ENCODE peak calls at places on chromosomes 6 and 20, in five cellular contexts. One of them, this sample, is unnamed.

GRCh38 chr20:47696856-47697255 is 88.4 kb downstream of the SULF2 start:
- ATAC-seq in WTC11: no peak
- ATAC-seq in T-cell: no peak
- ATAC-seq in right cardiac atrium: no peak
- ATAC-seq in GM12878: no peak
- ATAC-seq in this sample: no peak

GRCh38 chr6:83891586-83891985 is 32.1 kb downstream of the CYB5R4 start:
- ATAC-seq in T-cell: no peak
- ATAC-seq in GM12878: no peak
- ATAC-seq in right cardiac atrium: no peak
- ATAC-seq in WTC11: no peak
- ATAC-seq in this sample: no peak

GRCh38 chr6:22333802-22334201 is 37.0 kb upstream of the PRL start:
- ATAC-seq in WTC11: no peak
- ATAC-seq in T-cell: no peak
- ATAC-seq in right cardiac atrium: no peak
- ATAC-seq in GM12878: no peak
- ATAC-seq in this sample: no peak

GRCh38 chr6:38110407-38111025 is 291.0 kb downstream of the ZFAND3 start:
- ATAC-seq in right cardiac atrium: peak
- ATAC-seq in WTC11: no peak
- ATAC-seq in GM12878: no peak
- ATAC-seq in T-cell: no peak
- ATAC-seq in this sample: no peak

GRCh38 chr6:20846602-20847028 is 312.4 kb downstream of the CDKAL1 start:
- ATAC-seq in T-cell: no peak
- ATAC-seq in GM12878: peak
- ATAC-seq in right cardiac atrium: no peak
- ATAC-seq in WTC11: no peak
- ATAC-seq in this sample: no peak

GRCh38 chr6:34044945-34045595 is 100.8 kb downstream of the GRM4 start:
- ATAC-seq in right cardiac atrium: no peak
- ATAC-seq in GM12878: peak
- ATAC-seq in T-cell: peak
- ATAC-seq in WTC11: no peak
- ATAC-seq in this sample: peak

GRCh38 chr6:30147096-30147495 is 11.2 kb downstream of the TRIM40 start:
- ATAC-seq in GM12878: peak
- ATAC-seq in right cardiac atrium: no peak
- ATAC-seq in WTC11: peak
- ATAC-seq in T-cell: no peak
- ATAC-seq in this sample: no peak

GRCh38 chr20:47735412-47736400 is 49.6 kb downstream of the SULF2 start:
- ATAC-seq in WTC11: no peak
- ATAC-seq in right cardiac atrium: peak
- ATAC-seq in T-cell: no peak
- ATAC-seq in GM12878: no peak
- ATAC-seq in this sample: peak

GRCh38 chr6:163943647-163944395 is 529.3 kb downstream of the QKI start:
- ATAC-seq in right cardiac atrium: peak
- ATAC-seq in WTC11: peak
- ATAC-seq in GM12878: no peak
- ATAC-seq in T-cell: no peak
- ATAC-seq in this sample: peak

GRCh38 chr6:155221086-155221485 is 42.7 kb upstream of the CLDN20 start:
- ATAC-seq in T-cell: no peak
- ATAC-seq in WTC11: no peak
- ATAC-seq in right cardiac atrium: no peak
- ATAC-seq in GM12878: no peak
- ATAC-seq in this sample: no peak

GRCh38 chr6:36650848-36651247 is 27.7 kb upstream of the CDKN1A start:
- ATAC-seq in WTC11: no peak
- ATAC-seq in right cardiac atrium: peak
- ATAC-seq in T-cell: no peak
- ATAC-seq in GM12878: peak
- ATAC-seq in this sample: no peak

GRCh38 chr6:160010067-160010466 is 41.2 kb downstream of the IGF2R start:
- ATAC-seq in WTC11: no peak
- ATAC-seq in GM12878: no peak
- ATAC-seq in T-cell: no peak
- ATAC-seq in right cardiac atrium: peak
- ATAC-seq in this sample: peak

GRCh38 chr6:125357515-125358256 is 55.9 kb upstream of the HDDC2 start:
- ATAC-seq in right cardiac atrium: no peak
- ATAC-seq in GM12878: peak
- ATAC-seq in T-cell: peak
- ATAC-seq in WTC11: no peak
- ATAC-seq in this sample: no peak

GRCh38 chr6:125197795-125198269 is 44.3 kb downstream of the TPD52L1 start:
- ATAC-seq in T-cell: no peak
- ATAC-seq in GM12878: no peak
- ATAC-seq in WTC11: peak
- ATAC-seq in right cardiac atrium: peak
- ATAC-seq in this sample: peak

GRCh38 chr6:45895569-45895968 is 120.1 kb downstream of the CLIC5 start:
- ATAC-seq in GM12878: no peak
- ATAC-seq in WTC11: no peak
- ATAC-seq in T-cell: peak
- ATAC-seq in right cardiac atrium: no peak
- ATAC-seq in this sample: no peak

GRCh38 chr6:149210376-149210775 is 107.1 kb upstream of the TAB2 start:
- ATAC-seq in WTC11: no peak
- ATAC-seq in right cardiac atrium: no peak
- ATAC-seq in T-cell: peak
- ATAC-seq in GM12878: peak
- ATAC-seq in this sample: no peak

GRCh38 chr6:46789434-46790358 is 3.5 kb upstream of the MEP1A start:
- ATAC-seq in GM12878: no peak
- ATAC-seq in right cardiac atrium: no peak
- ATAC-seq in T-cell: no peak
- ATAC-seq in WTC11: no peak
- ATAC-seq in this sample: no peak

GRCh38 chr20:63854069-63854765 is 7.1 kb upstream of the ABHD16B start:
- ATAC-seq in T-cell: no peak
- ATAC-seq in right cardiac atrium: peak
- ATAC-seq in WTC11: peak
- ATAC-seq in GM12878: peak
- ATAC-seq in this sample: peak

GRCh38 chr6:67630146-67630545 is 1004.9 kb upstream of the ADGRB3 start:
- ATAC-seq in WTC11: no peak
- ATAC-seq in T-cell: no peak
- ATAC-seq in right cardiac atrium: no peak
- ATAC-seq in GM12878: no peak
- ATAC-seq in this sample: no peak

GRCh38 chr6:11848252-11848651 is 69.6 kb upstream of the ADTRP start:
- ATAC-seq in WTC11: no peak
- ATAC-seq in right cardiac atrium: no peak
- ATAC-seq in T-cell: no peak
- ATAC-seq in GM12878: no peak
- ATAC-seq in this sample: no peak

GRCh38 chr6:72348926-72349325 is 272.9 kb upstream of the KCNQ5 start:
- ATAC-seq in T-cell: no peak
- ATAC-seq in right cardiac atrium: no peak
- ATAC-seq in GM12878: no peak
- ATAC-seq in WTC11: no peak
- ATAC-seq in this sample: no peak

GRCh38 chr6:104859225-104860146 is at the start of gene HACE1:
- ATAC-seq in GM12878: peak
- ATAC-seq in right cardiac atrium: peak
- ATAC-seq in WTC11: peak
- ATAC-seq in T-cell: peak
- ATAC-seq in this sample: peak

GRCh38 chr6:120786682-120787081 is 547.6 kb downstream of the TBC1D32 start:
- ATAC-seq in T-cell: no peak
- ATAC-seq in GM12878: no peak
- ATAC-seq in right cardiac atrium: no peak
- ATAC-seq in WTC11: no peak
- ATAC-seq in this sample: no peak

GRCh38 chr6:5778317-5778857 is 228.3 kb downstream of the NRN1 start:
- ATAC-seq in right cardiac atrium: no peak
- ATAC-seq in GM12878: peak
- ATAC-seq in WTC11: no peak
- ATAC-seq in T-cell: no peak
- ATAC-seq in this sample: no peak

GRCh38 chr6:22880686-22881433 is 311.5 kb downstream of the HDGFL1 start:
- ATAC-seq in GM12878: no peak
- ATAC-seq in T-cell: no peak
- ATAC-seq in WTC11: no peak
- ATAC-seq in right cardiac atrium: peak
- ATAC-seq in this sample: peak

This sample was measured in gastroesophageal sphincter.